ENCODE peak calls at places on chromosomes 3 and 15, in nine cellular contexts. W is left ventricle myocardium inferior; U is cardiac muscle cell; C is naive thymus-derived CD4-positive, alpha-beta T cell; Z is neural progenitor cell; S is kidney; A is NT2/D1; F is tibial artery; H is GM23248. I is an unnamed sample.
A peak's percentile ranks its signal among the peaks of the same experiment; 100 is the strongest.

GRCh38 chr3:124896824-124897526 is 9.8 kb upstream of the ITGB5 start:
- DNase-seq in W (no peak), U (no peak), C (no peak), Z (no peak), S (no peak), A (no peak), F (no peak), H (no peak), I (no peak)

GRCh38 chr3:2645001-2645400 is 465.2 kb downstream of the IL5RA start:
- DNase-seq in W (no peak), U (no peak), C (no peak), Z (no peak), S (no peak), A (no peak), F (no peak), H (no peak), I (no peak)

GRCh38 chr15:57090460-57090859 is 172.0 kb downstream of the TCF12 start:
- DNase-seq in W (no peak), U (no peak), C (no peak), Z (no peak), S (no peak), A (no peak), F (no peak), H (no peak), I (no peak)

GRCh38 chr3:13594146-13594545 is 45.2 kb downstream of the FBLN2 start:
- DNase-seq in W (no peak), U (no peak), C (no peak), Z (no peak), S (no peak), A (no peak), F (no peak), H (no peak), I (no peak)

GRCh38 chr15:65767895-65768294 is 24.2 kb downstream of the DENND4A start:
- DNase-seq in W (no peak), U (no peak), C (no peak), Z (no peak), S (no peak), A (no peak), F (no peak), H (no peak), I (no peak)

GRCh38 chr15:52788099-52788986 is 1.8 kb downstream of the ONECUT1 start:
- DNase-seq in W (no peak), U (no peak), C (no peak), Z (peak; percentile 31), S (peak; percentile 61), A (no peak), F (no peak), H (no peak), I (no peak)

GRCh38 chr3:147943265-147943945 is 534.2 kb downstream of the ZIC1 start:
- DNase-seq in W (no peak), U (peak; percentile 86), C (no peak), Z (no peak), S (no peak), A (no peak), F (no peak), H (peak; percentile 91), I (peak; percentile 85)

GRCh38 chr3:193801094-193801493 is 208.1 kb downstream of the OPA1 start:
- DNase-seq in W (no peak), U (no peak), C (no peak), Z (no peak), S (no peak), A (no peak), F (no peak), H (no peak), I (no peak)

GRCh38 chr3:39383190-39383912 is at the start of gene SLC25A38:
- DNase-seq in W (peak; percentile 67), U (peak; percentile 91), C (peak; percentile 78), Z (peak; percentile 93), S (peak; percentile 92), A (peak; percentile 81), F (peak; percentile 88), H (peak; percentile 97), I (peak; percentile 86)

GRCh38 chr15:27549796-27550195 is 549.3 kb downstream of the OCA2 start:
- DNase-seq in W (no peak), U (no peak), C (no peak), Z (no peak), S (no peak), A (no peak), F (no peak), H (no peak), I (no peak)

GRCh38 chr3:141708367-141708766 is 29.7 kb upstream of the RNF7 start:
- DNase-seq in W (no peak), U (no peak), C (no peak), Z (no peak), S (no peak), A (no peak), F (no peak), H (peak; percentile 8), I (no peak)

GRCh38 chr3:141710121-141710520 is 28.0 kb upstream of the RNF7 start:
- DNase-seq in W (no peak), U (no peak), C (no peak), Z (no peak), S (no peak), A (no peak), F (no peak), H (no peak), I (no peak)

GRCh38 chr3:141709126-141709770 is 28.9 kb upstream of the RNF7 start:
- DNase-seq in W (no peak), U (no peak), C (no peak), Z (no peak), S (no peak), A (no peak), F (no peak), H (no peak), I (no peak)

GRCh38 chr3:141710888-141711616 is 27.0 kb upstream of the RNF7 start:
- DNase-seq in W (no peak), U (peak; percentile 86), C (no peak), Z (no peak), S (no peak), A (no peak), F (peak; percentile 73), H (peak; percentile 93), I (peak; percentile 88)

GRCh38 chr3:141707741-141708203 is 30.3 kb upstream of the RNF7 start:
- DNase-seq in W (no peak), U (peak; percentile 68), C (no peak), Z (no peak), S (no peak), A (no peak), F (no peak), H (peak; percentile 53), I (peak; percentile 97)
- H3K4me1 ChIP-seq in W (no peaks in the 10 kb centered on the region), U (no peaks in the 10 kb centered on the region), C (no peaks in the 10 kb centered on the region), Z (no peaks in the 10 kb centered on the region), S (peaks cover 7% of the 10 kb centered on the region), A (no peaks in the 10 kb centered on the region), F (peaks cover 11% of the 10 kb centered on the region), H (peaks cover 27% of the 10 kb centered on the region), I (peaks cover 52% of the 10 kb centered on the region)

DNA sequence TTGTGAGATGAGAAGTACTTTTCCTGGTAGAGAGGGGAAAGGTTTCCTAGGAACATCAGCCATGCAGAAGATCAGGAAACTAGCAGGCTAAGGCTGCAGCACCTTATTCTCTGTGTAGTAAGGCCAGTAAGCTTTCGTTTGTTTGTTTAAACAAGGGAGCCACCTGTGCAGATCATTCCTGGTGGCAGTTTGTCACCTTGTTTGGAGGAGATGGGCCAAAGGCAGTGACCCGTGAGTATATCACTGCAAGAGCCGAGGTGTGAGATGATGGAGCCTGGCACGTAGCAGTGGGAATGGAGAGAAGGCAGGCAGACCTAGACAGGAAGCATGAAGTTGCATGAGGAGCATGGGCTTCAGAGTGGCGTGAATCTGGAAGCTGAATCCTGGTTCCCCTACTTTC is 19.6 kb downstream of the ATG7 start:
- DNase-seq in W (no peak), U (no peak), C (no peak), Z (no peak), S (no peak), A (no peak), F (no peak), H (no peak), I (no peak)
- H3K4me1 ChIP-seq in W (peaks cover 49% of the 10 kb centered on the region), U (peaks cover 9% of the 10 kb centered on the region), C (peaks cover 39% of the 10 kb centered on the region), Z (no peaks in the 10 kb centered on the region), S (peaks cover 13% of the 10 kb centered on the region), A (no peaks in the 10 kb centered on the region), F (peaks cover 34% of the 10 kb centered on the region), H (peaks cover 51% of the 10 kb centered on the region), I (peaks cover 49% of the 10 kb centered on the region)

DNA sequence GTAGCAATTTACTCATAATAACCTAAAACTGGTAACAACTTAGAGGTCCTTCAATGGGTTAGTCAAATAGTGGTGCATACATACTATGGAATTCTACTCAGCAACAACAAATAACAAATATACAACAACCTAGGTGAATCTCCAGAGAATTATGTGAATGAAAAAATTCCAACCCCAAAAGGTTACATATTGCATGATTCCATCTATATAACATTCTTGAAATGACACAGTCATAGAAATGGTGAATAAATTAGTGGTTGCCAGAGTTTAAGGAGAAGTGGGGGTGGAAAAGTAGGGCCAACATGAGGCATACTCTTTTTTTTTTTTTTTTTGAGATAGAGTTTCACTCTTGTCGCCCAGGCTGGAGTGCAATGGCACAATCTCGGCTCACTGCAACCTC is 12.7 kb upstream of the SNTN start:
- DNase-seq in W (no peak), U (no peak), C (no peak), Z (no peak), S (no peak), A (no peak), F (no peak), H (peak; percentile 54), I (no peak)
- H3K4me1 ChIP-seq in W (no peaks in the 10 kb centered on the region), U (no peaks in the 10 kb centered on the region), C (no peaks in the 10 kb centered on the region), Z (peaks cover 11% of the 10 kb centered on the region), S (no peaks in the 10 kb centered on the region), A (no peaks in the 10 kb centered on the region), F (no peaks in the 10 kb centered on the region), H (peaks cover 6% of the 10 kb centered on the region), I (no peaks in the 10 kb centered on the region)

GRCh38 chr15:100642217-100642949 is 40.0 kb downstream of the ASB7 start:
- DNase-seq in W (no peak), U (peak; percentile 35), C (no peak), Z (no peak), S (no peak), A (no peak), F (no peak), H (no peak), I (no peak)

GRCh38 chr15:100642950-100643338 is 40.6 kb downstream of the ASB7 start:
- DNase-seq in W (no peak), U (no peak), C (no peak), Z (no peak), S (no peak), A (no peak), F (no peak), H (no peak), I (no peak)

GRCh38 chr15:100635406-100636071 is 33.1 kb downstream of the ASB7 start:
- DNase-seq in W (no peak), U (no peak), C (no peak), Z (peak; percentile 23), S (no peak), A (peak; percentile 38), F (no peak), H (no peak), I (peak; percentile 25)

GRCh38 chr15:100633763-100634075 is 31.3 kb downstream of the ASB7 start:
- DNase-seq in W (no peak), U (no peak), C (no peak), Z (no peak), S (no peak), A (no peak), F (no peak), H (no peak), I (no peak)

DNA sequence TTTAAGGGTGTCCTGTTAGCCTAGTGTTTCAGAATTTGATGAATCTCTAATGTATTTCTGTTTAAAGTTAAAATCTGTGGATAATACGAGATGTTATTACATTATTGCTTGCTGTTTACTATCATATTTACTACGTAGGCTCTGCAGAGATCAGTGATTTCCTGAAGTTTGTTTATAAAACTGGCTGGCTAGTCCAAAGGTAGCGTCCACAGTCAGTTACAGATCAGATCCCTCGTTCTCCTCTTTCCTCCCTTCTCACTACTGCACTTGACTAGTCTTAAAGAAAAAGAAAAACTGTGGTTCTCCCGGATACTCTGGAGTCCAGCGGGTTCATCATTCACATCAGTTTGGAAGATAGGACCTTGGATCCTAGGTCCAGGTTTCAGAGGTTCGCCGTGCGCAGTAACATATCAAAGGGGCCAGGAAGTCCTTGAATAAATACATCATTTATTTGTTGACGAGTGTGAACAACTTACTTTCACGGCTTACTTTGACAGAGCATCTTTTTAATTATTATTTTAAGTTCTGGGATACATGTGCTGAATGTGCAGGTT is 35.9 kb downstream of the ASB7 start:
- DNase-seq in W (no peak), U (no peak), C (no peak), Z (no peak), S (no peak), A (no peak), F (no peak), H (no peak), I (no peak)
- H3K4me1 ChIP-seq in W (peaks cover 4% of the 10 kb centered on the region), U (no peaks in the 10 kb centered on the region), C (peaks cover 5% of the 10 kb centered on the region), Z (peaks cover 11% of the 10 kb centered on the region), S (peaks cover 3% of the 10 kb centered on the region), A (peaks cover 4% of the 10 kb centered on the region), F (no peaks in the 10 kb centered on the region), H (no peaks in the 10 kb centered on the region), I (no peaks in the 10 kb centered on the region)

I was measured in endothelial cell of umbilical vein.